ENCODE peak calls at places on chromosomes 16 and 17, in eight cellular contexts. T is KBM-7, R is lung, F is GM06990, P is neural crest cell, Y is adrenal gland, Q is T-helper 1 cell, U is endothelial cell. N is an unnamed sample.

GRCh38 chr17:32944248-32945020 is 16.5 kb downstream of the TMEM98 start:
- DNase-seq in T (no peak), R (no peak), F (no peak), P (no peak), Y (no peak), Q (no peak), U (no peak), N (no peak)

GRCh38 chr16:56950455-56950854 is 11.3 kb upstream of the CETP start:
- DNase-seq in T (no peak), R (no peak), F (no peak), P (no peak), Y (no peak), Q (no peak), U (no peak), N (no peak)

GRCh38 chr17:73551144-73551543 is 93.1 kb downstream of the SDK2 start:
- DNase-seq in T (no peak), R (no peak), F (no peak), P (no peak), Y (no peak), Q (no peak), U (no peak), N (no peak)

GRCh38 chr16:30585022-30585399 is 486 bp downstream of the ZNF785 start:
- DNase-seq in T (no peak), R (no peak), F (no peak), P (no peak), Y (no peak), Q (no peak), U (peak), N (no peak)

GRCh38 chr16:57045694-57046381 is 46.5 kb upstream of the CPNE2 start:
- DNase-seq in T (no peak), R (no peak), F (peak), P (peak), Y (peak), Q (no peak), U (peak), N (peak)

GRCh38 chr16:56869513-56870270 is 4.7 kb downstream of the SLC12A3 start:
- DNase-seq in T (peak), R (peak), F (peak), P (no peak), Y (no peak), Q (no peak), U (peak), N (no peak)

GRCh38 chr16:79173910-79174309 is 426.6 kb downstream of the MAF start:
- DNase-seq in T (no peak), R (no peak), F (no peak), P (no peak), Y (no peak), Q (no peak), U (no peak), N (no peak)

GRCh38 chr17:36072431-36073121 is 8.5 kb downstream of the CCL18 start:
- DNase-seq in T (peak), R (peak), F (peak), P (peak), Y (peak), Q (no peak), U (peak), N (no peak)

GRCh38 chr17:43411820-43412529 is 13.2 kb downstream of the ARL4D start:
- DNase-seq in T (peak), R (no peak), F (no peak), P (no peak), Y (no peak), Q (no peak), U (no peak), N (no peak)

GRCh38 chr17:41818024-41818423 is 5.2 kb downstream of the FKBP10 start:
- DNase-seq in T (no peak), R (no peak), F (no peak), P (no peak), Y (no peak), Q (no peak), U (no peak), N (no peak)

GRCh38 chr17:15261818-15262290 is 3.3 kb downstream of the PMP22 start:
- DNase-seq in T (no peak), R (no peak), F (no peak), P (no peak), Y (no peak), Q (no peak), U (peak), N (peak)

GRCh38 chr16:75486014-75486404 is 9.2 kb downstream of the CHST6 start:
- DNase-seq in T (no peak), R (no peak), F (no peak), P (no peak), Y (no peak), Q (no peak), U (no peak), N (no peak)

GRCh38 chr16:89155851-89156739 is 15.5 kb upstream of the CDH15 start:
- DNase-seq in T (no peak), R (no peak), F (no peak), P (no peak), Y (peak), Q (no peak), U (no peak), N (no peak)

GRCh38 chr17:7977039-7977438 is 25.4 kb upstream of the GUCY2D start:
- DNase-seq in T (no peak), R (no peak), F (no peak), P (no peak), Y (no peak), Q (no peak), U (no peak), N (no peak)

GRCh38 chr17:75535119-75535537 is 9.6 kb downstream of the LLGL2 start:
- DNase-seq in T (no peak), R (no peak), F (peak), P (no peak), Y (no peak), Q (no peak), U (no peak), N (no peak)

GRCh38 chr16:4006441-4006989 is 109.7 kb downstream of the ADCY9 start:
- DNase-seq in T (no peak), R (no peak), F (no peak), P (no peak), Y (peak), Q (no peak), U (no peak), N (no peak)

GRCh38 chr17:56681561-56682266 is 88.2 kb downstream of the NOG start:
- DNase-seq in T (peak), R (no peak), F (no peak), P (no peak), Y (no peak), Q (no peak), U (no peak), N (no peak)

GRCh38 chr17:80649672-80650338 is 105.2 kb downstream of the RPTOR start:
- DNase-seq in T (peak), R (peak), F (no peak), P (peak), Y (peak), Q (no peak), U (peak), N (no peak)

N was measured in hypothalamus.